ENCODE peak calls at places on chromosomes 11 and 22, in ten cellular contexts. K is stimulated activated CD8-positive, alpha-beta memory T cell treated with anti-CD3 and anti-CD28 coated beads, Interleukin-7, amount 100 ng/mL, for 48 hours; Y is RWPE1; B is AG09319; C is amygdala; T is stimulated activated CD4-positive, alpha-beta T cell treated with anti-CD3 and anti-CD28 coated beads, Interleukin-4, amount 100 ng/mL, for 24 hours; H is NCI-H2081; L is M059J; F is natural killer cell treated with Interleukin-12 subunit alpha and Interleukin-12 subunit beta and Interleukin-15 and Interleukin-18, amount 100 ng/mL, for 72 hours; S is DMS153. E is an unnamed sample.

GRCh38 chr11:12826441-12826840 is 152.2 kb downstream of the TEAD1 start:
- DNase-seq in K (no peak), Y (no peak), B (no peak), C (no peak), T (no peak), H (no peak), L (no peak), F (no peak), S (no peak), E (no peak)

GRCh38 chr11:455566-456147 is 5.6 kb downstream of the PTDSS2 start:
- DNase-seq in K (no peak), Y (no peak), B (no peak), C (no peak), T (no peak), H (no peak), L (no peak), F (no peak), S (no peak), E (no peak)

GRCh38 chr11:121282886-121283502 is 9.6 kb upstream of the SC5D start:
- DNase-seq in K (no peak), Y (no peak), B (no peak), C (no peak), T (no peak), H (no peak), L (no peak), F (no peak), S (no peak), E (no peak)

GRCh38 chr11:99419991-99420390 is 399.2 kb downstream of the CNTN5 start:
- DNase-seq in K (no peak), Y (no peak), B (no peak), C (no peak), T (no peak), H (no peak), L (peak), F (no peak), S (no peak), E (no peak)

GRCh38 chr22:37249946-37250345 is 5.9 kb upstream of the RAC2 start:
- DNase-seq in K (no peak), Y (no peak), B (no peak), C (no peak), T (no peak), H (no peak), L (no peak), F (no peak), S (no peak), E (no peak)

GRCh38 chr11:26950260-26950719 is 43.6 kb upstream of the FIBIN start:
- DNase-seq in K (no peak), Y (no peak), B (peak), C (no peak), T (no peak), H (no peak), L (peak), F (no peak), S (no peak), E (peak)

GRCh38 chr11:79062814-79063762 is 377.7 kb downstream of the TENM4 start:
- DNase-seq in K (no peak), Y (no peak), B (no peak), C (no peak), T (no peak), H (peak), L (peak), F (no peak), S (no peak), E (no peak)

GRCh38 chr11:12159351-12160099 is 49.1 kb downstream of the MICAL2 start:
- DNase-seq in K (no peak), Y (no peak), B (no peak), C (peak), T (no peak), H (no peak), L (peak), F (no peak), S (no peak), E (peak)

GRCh38 chr11:46345131-46345597 is 2.1 kb upstream of the DGKZ start:
- DNase-seq in K (no peak), Y (peak), B (no peak), C (peak), T (no peak), H (no peak), L (no peak), F (no peak), S (peak), E (no peak)

GRCh38 chr22:24875862-24876506 is 70.0 kb downstream of the SGSM1 start:
- DNase-seq in K (no peak), Y (peak), B (no peak), C (no peak), T (no peak), H (no peak), L (peak), F (no peak), S (no peak), E (no peak)

GRCh38 chr22:30262917-30263741 is 3.5 kb downstream of the OSM start:
- DNase-seq in K (no peak), Y (peak), B (no peak), C (peak), T (peak), H (peak), L (peak), F (peak), S (no peak), E (no peak)

GRCh38 chr11:70014291-70014690 is 63.8 kb upstream of the ANO1 start:
- DNase-seq in K (no peak), Y (no peak), B (no peak), C (no peak), T (no peak), H (no peak), L (no peak), F (no peak), S (no peak), E (no peak)

GRCh38 chr11:6618117-6619020 is 853 bp downstream of the TPP1 start:
- DNase-seq in K (no peak), Y (no peak), B (peak), C (peak), T (peak), H (no peak), L (peak), F (peak), S (no peak), E (peak)

GRCh38 chr11:104163100-104164027 is 583 bp downstream of the PDGFD start:
- DNase-seq in K (no peak), Y (peak), B (no peak), C (peak), T (no peak), H (peak), L (peak), F (no peak), S (no peak), E (peak)

GRCh38 chr11:102716527-102716926 is 8.2 kb downstream of the MMP8 start:
- DNase-seq in K (no peak), Y (no peak), B (no peak), C (no peak), T (no peak), H (no peak), L (no peak), F (no peak), S (no peak), E (no peak)

GRCh38 chr11:78789365-78789764 is 214.7 kb upstream of the NARS2 start:
- DNase-seq in K (no peak), Y (no peak), B (no peak), C (no peak), T (no peak), H (no peak), L (no peak), F (no peak), S (peak), E (no peak)

GRCh38 chr11:108559340-108559739 is 34.2 kb downstream of the EXPH5 start:
- DNase-seq in K (no peak), Y (no peak), B (peak), C (no peak), T (no peak), H (no peak), L (peak), F (no peak), S (no peak), E (peak)